ENCODE peak calls at places on chromosome 17, in four cellular contexts. One of them, this sample, is unnamed.

GRCh38 chr17:55273579-55274370 is 9.0 kb downstream of the HLF start:
- DNase-seq in LoVo: no peak
- DNase-seq in heart right ventricle: peak
- DNase-seq in H9: no peak
- DNase-seq in this sample: no peak

GRCh38 chr17:47013341-47013740 is 34.3 kb upstream of the RPRML start:
- DNase-seq in LoVo: no peak
- DNase-seq in heart right ventricle: no peak
- DNase-seq in H9: no peak
- DNase-seq in this sample: no peak

GRCh38 chr17:30559656-30560055 is 82.4 kb downstream of the GOSR1 start:
- DNase-seq in heart right ventricle: no peak
- DNase-seq in LoVo: no peak
- DNase-seq in H9: no peak
- DNase-seq in this sample: no peak

GRCh38 chr17:75779250-75779986 is 5.2 kb upstream of the UNK start:
- DNase-seq in heart right ventricle: peak
- DNase-seq in LoVo: peak
- DNase-seq in H9: peak
- DNase-seq in this sample: peak

GRCh38 chr17:13016881-13017622 is 775 bp downstream of the ELAC2 start:
- DNase-seq in H9: peak
- DNase-seq in LoVo: no peak
- DNase-seq in heart right ventricle: no peak
- DNase-seq in this sample: peak

GRCh38 chr17:81237591-81238489 is 1.0 kb downstream of the TEPSIN start:
- DNase-seq in H9: no peak
- DNase-seq in LoVo: peak
- DNase-seq in heart right ventricle: peak
- DNase-seq in this sample: no peak

GRCh38 chr17:50150354-50151040 is at the start of gene PPP1R9B:
- DNase-seq in H9: no peak
- DNase-seq in LoVo: no peak
- DNase-seq in heart right ventricle: peak
- DNase-seq in this sample: no peak

GRCh38 chr17:17387461-17388362 is 84.5 kb downstream of the NT5M start:
- DNase-seq in H9: peak
- DNase-seq in LoVo: peak
- DNase-seq in heart right ventricle: peak
- DNase-seq in this sample: no peak

GRCh38 chr17:63881935-63882601 is at the start of gene GH2:
- DNase-seq in heart right ventricle: no peak
- DNase-seq in LoVo: peak
- DNase-seq in H9: peak
- DNase-seq in this sample: no peak

GRCh38 chr17:20200016-20200788 is 191.0 kb downstream of the SPECC1 start:
- DNase-seq in H9: no peak
- DNase-seq in heart right ventricle: no peak
- DNase-seq in LoVo: no peak
- DNase-seq in this sample: no peak

This sample was measured in lower leg skin.